ENCODE peak calls at places on chromosomes 5 and 9, in nine cellular contexts. R is GM23338, G is AG04450, H is IMR-90, X is astrocyte of the cerebellum, S is thyroid gland, T is A549, K is right lobe of liver, D is WERI-Rb-1. Q is an unnamed sample.

GRCh38 chr9:98380065-98380681 is 124.7 kb upstream of the TBC1D2 start:
- DNase-seq in R (peak; percentile 68), G (no peak), H (peak; percentile 65), X (no peak), S (no peak), T (no peak), K (no peak), D (peak; percentile 71), Q (peak; percentile 43)

GRCh38 chr5:123036391-123037103 is at the start of gene PPIC:
- DNase-seq in R (peak; percentile 85), G (no peak), H (peak; percentile 71), X (peak; percentile 33), S (peak; percentile 92), T (peak; percentile 91), K (peak; percentile 91), D (peak; percentile 84), Q (peak; percentile 72)

GRCh38 chr5:173453167-173453566 is 125.0 kb upstream of the STC2 start:
- DNase-seq in R (no peak), G (no peak), H (peak; percentile 61), X (no peak), S (no peak), T (no peak), K (no peak), D (no peak), Q (no peak)

GRCh38 chr5:176912115-176912514 is 13.0 kb upstream of the HK3 start:
- DNase-seq in R (no peak), G (peak; percentile 6), H (peak; percentile 28), X (no peak), S (no peak), T (no peak), K (no peak), D (no peak), Q (no peak)

GRCh38 chr9:37971691-37972090 is 67.8 kb upstream of the SLC25A51 start:
- DNase-seq in R (no peak), G (no peak), H (no peak), X (no peak), S (no peak), T (no peak), K (no peak), D (no peak), Q (no peak)

GRCh38 chr9:87498046-87498815 is 564 bp downstream of the DAPK1 start:
- DNase-seq in R (peak; percentile 79), G (no peak), H (no peak), X (no peak), S (peak; percentile 73), T (peak; percentile 69), K (peak; percentile 64), D (peak; percentile 56), Q (peak; percentile 64)

GRCh38 chr5:69083412-69083811 is 10.4 kb upstream of the SLC30A5 start:
- DNase-seq in R (peak; percentile 71), G (no peak), H (no peak), X (no peak), S (no peak), T (no peak), K (no peak), D (peak; percentile 53), Q (no peak)

GRCh38 chr5:180332051-180332517 is 21.1 kb downstream of the GFPT2 start:
- DNase-seq in R (peak; percentile 93), G (no peak), H (no peak), X (peak; percentile 70), S (no peak), T (peak; percentile 76), K (no peak), D (no peak), Q (no peak)

GRCh38 chr9:129435996-129436676 is 184.8 kb downstream of the C9orf50 start:
- DNase-seq in R (no peak), G (no peak), H (no peak), X (no peak), S (peak; percentile 50), T (no peak), K (no peak), D (peak; percentile 55), Q (no peak)

GRCh38 chr9:129568560-129569505 is 52.1 kb downstream of the C9orf50 start:
- DNase-seq in R (peak; percentile 65), G (no peak), H (no peak), X (no peak), S (peak; percentile 61), T (peak; percentile 53), K (peak; percentile 91), D (peak; percentile 71), Q (peak; percentile 46)

GRCh38 chr9:134629586-134630392 is 11.8 kb upstream of the COL5A1 start:
- DNase-seq in R (no peak), G (no peak), H (no peak), X (no peak), S (no peak), T (no peak), K (peak; percentile 10), D (peak; percentile 4), Q (no peak)

GRCh38 chr5:175895701-175896102 is 24.3 kb downstream of the CPLX2 start:
- DNase-seq in R (no peak), G (no peak), H (no peak), X (no peak), S (no peak), T (no peak), K (no peak), D (peak; percentile 71), Q (no peak)

GRCh38 chr9:73649552-73649951 is 497.9 kb downstream of the ANXA1 start:
- DNase-seq in R (no peak), G (no peak), H (no peak), X (no peak), S (no peak), T (no peak), K (no peak), D (no peak), Q (no peak)

GRCh38 chr5:37735649-37736347 is 104.0 kb downstream of the GDNF start:
- DNase-seq in R (no peak), G (no peak), H (peak; percentile 44), X (no peak), S (no peak), T (no peak), K (no peak), D (no peak), Q (no peak)

GRCh38 chr9:90038778-90039177 is 434.0 kb downstream of the GADD45G start:
- DNase-seq in R (peak; percentile 4), G (no peak), H (no peak), X (peak; percentile 29), S (no peak), T (no peak), K (no peak), D (no peak), Q (no peak)

GRCh38 chr9:88313364-88314220 is 74.7 kb upstream of the SPIN1 start:
- DNase-seq in R (peak; percentile 80), G (no peak), H (no peak), X (no peak), S (no peak), T (no peak), K (no peak), D (no peak), Q (no peak)

DNA sequence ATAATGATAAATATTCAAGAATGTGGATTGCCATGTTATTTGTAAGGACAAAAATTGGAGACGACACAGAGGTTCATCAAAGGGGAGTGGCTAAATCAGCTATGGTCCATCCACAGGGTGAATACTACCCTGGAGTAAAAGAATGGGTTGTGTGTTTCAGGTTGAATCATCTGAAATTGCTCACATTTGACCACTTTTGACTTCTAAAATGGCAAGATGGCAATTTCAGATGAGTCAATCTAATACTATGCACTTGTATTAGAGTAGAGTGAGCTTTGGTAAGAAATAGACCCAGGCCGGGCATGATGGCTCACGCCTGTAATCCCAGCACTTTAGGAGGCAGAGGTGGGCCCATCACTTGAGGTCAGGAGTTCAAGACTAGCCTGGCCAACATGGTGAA is 131.8 kb downstream of the GAPVD1 start:
- DNase-seq in R (no peak), G (no peak), H (peak; percentile 71), X (no peak), S (no peak), T (no peak), K (no peak), D (no peak), Q (no peak)
- TF ChIP-seq CTCF in R (no peak), G (no peak), H (no peak), X (no peak), S (no peak), T (no peak), K (no peak), D (no peak), Q (no peak)

GRCh38 chr5:137754961-137755762 is 999 bp upstream of the HNRNPA0 start:
- DNase-seq in R (no peak), G (no peak), H (no peak), X (no peak), S (no peak), T (no peak), K (no peak), D (no peak), Q (no peak)
- TF ChIP-seq CTCF in R (no peak), G (no peak), H (no peak), X (no peak), S (no peak), T (no peak), K (no peak), D (no peak), Q (no peak)

GRCh38 chr9:95718263-95718662 is 157.2 kb upstream of the ERCC6L2 start:
- DNase-seq in R (no peak), G (no peak), H (no peak), X (no peak), S (no peak), T (no peak), K (no peak), D (no peak), Q (no peak)
- TF ChIP-seq CTCF in R (no peak), G (no peak), H (no peak), X (no peak), S (no peak), T (no peak), K (no peak), D (no peak), Q (no peak)

GRCh38 chr5:135055385-135055784 is 21.4 kb upstream of the PITX1 start:
- DNase-seq in R (no peak), G (no peak), H (no peak), X (no peak), S (no peak), T (no peak), K (no peak), D (no peak), Q (no peak)

GRCh38 chr5:135056316-135057030 is 22.4 kb upstream of the PITX1 start:
- DNase-seq in R (no peak), G (no peak), H (no peak), X (no peak), S (no peak), T (no peak), K (no peak), D (no peak), Q (no peak)

GRCh38 chr5:135058326-135058725 is 24.3 kb upstream of the PITX1 start:
- DNase-seq in R (no peak), G (no peak), H (no peak), X (no peak), S (no peak), T (no peak), K (no peak), D (no peak), Q (no peak)

GRCh38 chr5:135059000-135059923 is 25.2 kb upstream of the PITX1 start:
- DNase-seq in R (no peak), G (no peak), H (no peak), X (no peak), S (no peak), T (no peak), K (no peak), D (no peak), Q (no peak)

DNA sequence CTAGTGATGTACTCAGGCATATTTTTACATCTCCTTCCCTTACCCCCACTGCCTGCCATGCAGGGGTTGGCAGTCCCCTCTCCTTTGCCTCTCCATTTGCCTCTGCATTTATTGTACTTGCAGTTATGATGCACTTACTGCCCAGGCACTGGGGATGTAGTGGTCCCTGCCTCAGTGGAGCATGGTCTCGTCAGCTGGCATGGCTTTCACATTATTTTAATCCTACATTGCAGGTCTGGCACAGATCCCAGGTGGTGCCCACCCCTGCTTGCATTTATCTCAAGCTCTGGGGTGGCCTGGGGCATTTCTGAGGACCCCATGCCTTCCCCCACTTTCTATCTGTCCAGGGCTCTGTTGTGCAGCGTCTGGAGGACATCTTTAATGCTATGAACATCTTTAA is 23.2 kb upstream of the PITX1 start:
- DNase-seq in R (no peak), G (no peak), H (no peak), X (no peak), S (no peak), T (no peak), K (no peak), D (no peak), Q (no peak)
- TF ChIP-seq CTCF in R (no peak), G (no peak), H (no peak), X (no peak), S (no peak), T (no peak), K (no peak), D (no peak), Q (no peak)

Q was measured in mesothelial cell of epicardium.